ENCODE peak calls at places on chromosomes 12 and 14, in eight cellular contexts. L is H54; U is fibroblast of the conjunctiva; Z is WTC11; C is HEK293T; S is HepG2; G is left colon; J is stimulated activated CD4-positive, alpha-beta T cell treated with anti-CD3 and anti-CD28 coated beads, Interleukin-1b, Interleukin-23, amount 100 ng/mL, for 48 hours. K is an unnamed sample.

GRCh38 chr14:63908667-63909264 is 56.0 kb downstream of the SYNE2 start:
- DNase-seq in L (no peak), U (no peak), Z (no peak), C (no peak), S (no peak), G (no peak), J (no peak), K (no peak)

GRCh38 chr14:20823859-20824258 is 21.2 kb upstream of the RNASE1 start:
- DNase-seq in L (no peak), U (no peak), Z (no peak), C (no peak), S (no peak), G (no peak), J (no peak), K (no peak)

GRCh38 chr12:49058366-49059062 is 2.1 kb downstream of the KMT2D start:
- DNase-seq in L (no peak), U (no peak), Z (no peak), C (no peak), S (no peak), G (no peak), J (no peak), K (peak; percentile 60)

GRCh38 chr12:26056335-26056734 is 68.5 kb downstream of the BHLHE41 start:
- DNase-seq in L (peak; percentile 11), U (no peak), Z (no peak), C (no peak), S (no peak), G (no peak), J (no peak), K (no peak)

GRCh38 chr14:55425091-55425490 is 13.5 kb upstream of the ATG14 start:
- DNase-seq in L (no peak), U (no peak), Z (no peak), C (no peak), S (no peak), G (no peak), J (no peak), K (no peak)

GRCh38 chr12:56521590-56522371 is at the start of gene RBMS2:
- DNase-seq in L (peak; percentile 50), U (peak; percentile 88), Z (peak; percentile 79), C (peak; percentile 76), S (peak; percentile 59), G (peak; percentile 69), J (peak; percentile 10), K (peak; percentile 90)

GRCh38 chr14:75981826-75982723 is at the start of gene TGFB3:
- DNase-seq in L (peak; percentile 57), U (peak; percentile 86), Z (peak; percentile 87), C (peak; percentile 74), S (peak; percentile 52), G (peak; percentile 87), J (peak; percentile 73), K (peak; percentile 92)

GRCh38 chr12:103855036-103855712 is 14.1 kb upstream of the NT5DC3 start:
- DNase-seq in L (no peak), U (no peak), Z (no peak), C (no peak), S (peak; percentile 65), G (no peak), J (no peak), K (no peak)

GRCh38 chr14:50403433-50403832 is 6.8 kb upstream of the CDKL1 start:
- DNase-seq in L (no peak), U (no peak), Z (no peak), C (no peak), S (no peak), G (no peak), J (no peak), K (peak; percentile 2)

GRCh38 chr12:115623275-115623674 is 654.2 kb downstream of the MED13L start:
- DNase-seq in L (no peak), U (no peak), Z (no peak), C (no peak), S (peak; percentile 7), G (no peak), J (no peak), K (no peak)

GRCh38 chr12:117530796-117531195 is 169.4 kb upstream of the NOS1 start:
- DNase-seq in L (no peak), U (no peak), Z (no peak), C (no peak), S (no peak), G (no peak), J (no peak), K (no peak)

K was measured in neural progenitor cell.